ENCODE peak calls at places on chromosome 21, in nine cellular contexts. B is OCI-LY7, I is GM23248, C is hepatocyte, Q is HCT116, G is SK-N-SH, T is PC-3, D is neural progenitor cell, V is MM.1S. J is an unnamed sample.

GRCh38 chr21:25895565-25896205 is 160.9 kb downstream of the GABPA start:
- DNase-seq in Q (no peak), I (peak; percentile 79), G (peak; percentile 43), B (peak; percentile 30), V (peak; percentile 55), T (peak; percentile 53), D (peak; percentile 41), C (no peak), J (peak; percentile 66)

GRCh38 chr21:41835711-41836154 is 43.4 kb downstream of the PRDM15 start:
- DNase-seq in D (no peak), I (no peak), C (no peak), T (no peak), B (peak; percentile 79), V (no peak), G (no peak), Q (no peak), J (no peak)

GRCh38 chr21:46128983-46129571 is 26.3 kb downstream of the FTCD start:
- DNase-seq in D (no peak), C (no peak), T (no peak), Q (no peak), B (no peak), G (no peak), V (no peak), I (no peak), J (no peak)

GRCh38 chr21:42373181-42373907 is 7.0 kb upstream of the TFF1 start:
- DNase-seq in I (no peak), G (no peak), T (no peak), D (no peak), V (no peak), B (no peak), C (no peak), Q (no peak), J (no peak)

GRCh38 chr21:46078322-46078981 is 19.5 kb upstream of the COL6A2 start:
- DNase-seq in I (peak; percentile 91), C (no peak), D (no peak), T (no peak), B (no peak), G (no peak), V (no peak), Q (no peak), J (no peak)

GRCh38 chr21:35294231-35294898 is 245.3 kb upstream of the RUNX1 start:
- DNase-seq in D (peak; percentile 21), T (peak; percentile 50), B (no peak), C (peak; percentile 31), I (peak; percentile 1), G (no peak), Q (peak; percentile 86), V (peak; percentile 38), J (peak; percentile 2)

GRCh38 chr21:15788847-15789548 is 59.2 kb downstream of the USP25 start:
- DNase-seq in C (no peak), T (peak; percentile 37), B (no peak), I (peak; percentile 32), G (no peak), Q (no peak), V (no peak), D (no peak), J (no peak)

GRCh38 chr21:36433011-36433709 is 46.8 kb downstream of the CLDN14 start:
- DNase-seq in T (no peak), G (no peak), Q (no peak), C (no peak), B (no peak), V (no peak), I (no peak), D (no peak), J (no peak)

GRCh38 chr21:42513151-42513984 is at the start of gene SLC37A1:
- DNase-seq in C (peak; percentile 77), T (peak; percentile 44), G (peak; percentile 75), Q (no peak), D (peak; percentile 65), I (peak; percentile 36), V (peak; percentile 32), B (peak; percentile 61), J (peak; percentile 73)

GRCh38 chr21:41965447-41966340 is 11.9 kb upstream of the C2CD2 start:
- DNase-seq in Q (no peak), V (no peak), T (no peak), D (no peak), C (no peak), B (no peak), G (no peak), I (no peak), J (no peak)

GRCh38 chr21:36076878-36077658 is 7.2 kb downstream of the CBR1 start:
- DNase-seq in G (no peak), V (peak; percentile 70), I (no peak), B (peak; percentile 22), T (no peak), C (no peak), Q (no peak), D (no peak), J (no peak)

DNA sequence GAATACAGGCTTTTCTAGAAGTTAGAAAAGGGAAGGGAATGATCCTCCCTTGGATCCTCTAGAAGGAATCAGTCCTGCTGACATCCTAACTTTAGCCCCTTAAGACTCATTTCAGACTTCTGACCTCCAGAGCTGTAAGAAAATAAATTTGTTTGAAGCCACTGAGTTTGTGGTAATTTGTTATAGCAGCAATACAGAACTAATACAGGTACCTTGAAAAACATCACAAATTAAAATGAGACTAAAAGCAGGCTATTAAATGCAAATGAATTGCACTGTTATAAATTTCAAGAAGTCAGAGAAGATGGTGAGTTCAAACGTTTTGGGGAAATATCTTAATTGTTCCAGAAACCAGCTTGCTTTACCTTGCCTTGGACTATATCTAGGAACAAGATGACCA is 6.3 kb downstream of the LCA5L start:
- DNase-seq in D (no peak), T (no peak), I (no peak), C (no peak), B (no peak), G (no peak), V (no peak), Q (no peak), J (no peak)
- TF ChIP-seq EZH2phosphoT487 in D (no peak), T (no peak), I (no peak), C (no peak), B (no peak), G (no peak), V (no peak), Q (no peak), J (no peak)

GRCh38 chr21:14210738-14211137 is at the start of gene LIPI:
- DNase-seq in G (no peak), C (no peak), I (no peak), B (no peak), Q (no peak), V (no peak), T (no peak), D (no peak), J (no peak)

GRCh38 chr21:14213164-14213563 is 2.4 kb upstream of the LIPI start:
- DNase-seq in G (no peak), V (no peak), T (no peak), B (no peak), I (no peak), D (no peak), C (no peak), Q (no peak), J (no peak)

DNA sequence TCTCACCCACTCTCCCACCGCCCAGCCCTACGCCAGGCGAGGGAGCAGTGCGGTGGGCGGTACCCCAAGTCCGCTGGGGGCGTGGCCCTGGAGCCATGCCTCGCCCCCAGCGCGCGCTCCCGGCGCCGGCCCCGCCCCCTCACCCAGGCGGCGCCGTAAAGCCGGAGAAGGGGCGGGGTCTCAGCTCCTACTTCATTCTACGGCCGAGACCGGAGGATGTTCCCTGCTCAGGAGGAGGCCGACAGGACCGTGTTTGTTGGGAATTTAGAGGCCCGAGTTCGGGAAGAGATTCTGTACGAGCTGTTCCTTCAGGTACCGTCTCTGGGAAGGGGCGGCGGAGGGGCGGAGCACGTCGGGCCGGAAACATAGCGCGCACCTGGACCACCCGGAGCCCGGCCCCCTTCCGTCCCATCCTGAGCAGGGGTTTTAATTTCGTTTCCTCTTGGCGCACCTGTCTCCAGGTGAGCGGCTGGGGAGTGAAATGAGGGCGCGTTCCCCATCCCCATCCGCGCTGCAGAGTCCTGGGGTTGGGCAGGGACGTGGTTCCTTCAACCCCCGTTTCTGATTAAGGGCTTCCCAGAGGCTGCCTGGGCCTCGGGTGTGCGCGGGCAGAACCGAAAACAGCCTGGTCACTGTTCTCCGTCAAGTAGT is at the start of gene RBM11:
- DNase-seq in G (peak; percentile 84), T (peak; percentile 68), Q (no peak), I (peak; percentile 65), D (peak; percentile 94), V (peak; percentile 83), B (peak; percentile 82), C (peak; percentile 95), J (peak; percentile 95)
- TF ChIP-seq EZH2phosphoT487 in G (no peak), T (no peak), Q (no peak), I (no peak), D (no peak), V (no peak), B (no peak), C (no peak), J (no peak)

DNA sequence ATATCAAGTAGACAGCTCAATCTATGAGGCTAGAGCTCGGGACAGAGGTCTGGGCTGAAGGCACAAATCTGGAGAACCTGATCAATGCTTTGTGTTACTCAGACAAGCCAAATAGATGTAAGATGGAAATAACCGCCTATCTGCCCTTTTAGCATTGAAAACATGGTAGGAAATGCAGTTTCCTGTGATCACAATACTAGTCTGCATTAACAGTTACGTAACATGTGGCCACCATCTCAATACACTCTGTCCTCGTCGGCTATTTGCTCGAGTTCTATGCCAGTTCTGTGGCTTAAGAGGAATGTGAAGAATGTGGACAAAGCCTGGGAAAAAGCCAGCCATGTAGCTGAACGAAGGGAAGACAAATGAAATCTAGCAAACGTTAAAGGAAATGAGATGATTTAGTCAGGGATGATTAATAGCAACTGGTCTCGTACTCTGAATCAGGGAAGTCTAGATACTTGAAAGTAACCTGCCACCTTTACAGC is 73.3 kb downstream of the HSF2BP start:
- DNase-seq in C (peak; percentile 77), T (peak; percentile 100), Q (peak; percentile 61), D (peak; percentile 79), I (peak; percentile 98), G (no peak), V (no peak), B (no peak), J (peak; percentile 85)
- TF ChIP-seq EZH2phosphoT487 in C (no peak), T (no peak), Q (no peak), D (no peak), I (peak; percentile 51), G (no peak), V (no peak), B (no peak), J (no peak)

GRCh38 chr21:27060190-27060589 is 93.3 kb upstream of the ADAMTS5 start:
- DNase-seq in D (no peak), I (peak; percentile 28), G (no peak), T (no peak), B (no peak), Q (no peak), V (no peak), C (no peak), J (no peak)

GRCh38 chr21:27061783-27062182 is 94.9 kb upstream of the ADAMTS5 start:
- DNase-seq in V (no peak), I (no peak), B (no peak), D (no peak), G (no peak), Q (no peak), T (no peak), C (no peak), J (no peak)

GRCh38 chr21:27058673-27059365 is 91.9 kb upstream of the ADAMTS5 start:
- DNase-seq in Q (no peak), C (no peak), D (no peak), G (no peak), V (no peak), B (no peak), I (peak; percentile 12), T (no peak), J (no peak)

GRCh38 chr21:27057997-27058396 is 91.1 kb upstream of the ADAMTS5 start:
- DNase-seq in T (no peak), Q (no peak), V (no peak), G (no peak), C (no peak), I (no peak), B (no peak), D (no peak), J (no peak)

GRCh38 chr21:27062441-27062840 is 95.6 kb upstream of the ADAMTS5 start:
- DNase-seq in B (no peak), T (no peak), D (no peak), C (no peak), Q (no peak), I (no peak), V (no peak), G (no peak), J (no peak)
- TF ChIP-seq EZH2phosphoT487 in B (no peak), T (no peak), D (no peak), C (no peak), Q (no peak), I (no peak), V (no peak), G (no peak), J (no peak)

J was measured in GM23338.